ENCODE peak calls at places on chromosomes 13 and 19, in eight cellular contexts. H is NCI-H1417 treated with DMSO at 0.1 percent for 48 hours; J is SHP77; S is Peyer's patch; G is B cell; B is stimulated activated CD8-positive, alpha-beta memory T cell treated with anti-CD3 and anti-CD28 coated beads, Interleukin-4, amount 100 ng/mL, for 1 hour; P is activated T-helper 1 cell treated with anti-CD3 and anti-CD28 coated beads, Interleukin-12 subunit alpha, Interleukin-12 subunit beta, Interleukin-2, Interleukin-4 antibody, amounts not matched to agents 30 ng/mL and 10 ng/mL and 1 ng/mL, durations not matched to agents 14 hours and 24 hours and 36 hours; O is fibroblast of pulmonary artery. T is an unnamed sample.

GRCh38 chr19:480016-480855 is 16.1 kb upstream of the MADCAM1 start:
- DNase-seq in H (no peak), J (peak), S (peak), G (no peak), B (no peak), P (no peak), O (peak), T (no peak)

GRCh38 chr19:54179921-54180452 is 7.0 kb upstream of the TMC4 start:
- DNase-seq in H (peak), J (no peak), S (peak), G (no peak), B (no peak), P (no peak), O (peak), T (no peak)

GRCh38 chr13:93872948-93873347 is 606.5 kb downstream of the DCT start:
- DNase-seq in H (no peak), J (no peak), S (no peak), G (no peak), B (no peak), P (no peak), O (no peak), T (no peak)

GRCh38 chr13:109737606-109738005 is 48.8 kb downstream of the IRS2 start:
- DNase-seq in H (no peak), J (no peak), S (no peak), G (no peak), B (no peak), P (no peak), O (no peak), T (no peak)

GRCh38 chr19:55305491-55305890 is 19.6 kb downstream of the TMEM150B start:
- DNase-seq in H (no peak), J (peak), S (no peak), G (peak), B (no peak), P (peak), O (peak), T (no peak)

GRCh38 chr19:18357041-18357440 is 16.6 kb downstream of the PGPEP1 start:
- DNase-seq in H (no peak), J (no peak), S (no peak), G (no peak), B (no peak), P (no peak), O (no peak), T (no peak)

GRCh38 chr19:33399745-33400681 is 26.5 kb downstream of the CEBPG start:
- DNase-seq in H (no peak), J (no peak), S (peak), G (no peak), B (no peak), P (no peak), O (no peak), T (no peak)

GRCh38 chr19:5340637-5341447 is at the start of gene PTPRS:
- DNase-seq in H (peak), J (peak), S (peak), G (peak), B (peak), P (peak), O (peak), T (no peak)

GRCh38 chr13:107778094-107778493 is 437.2 kb downstream of the LIG4 start:
- DNase-seq in H (no peak), J (no peak), S (no peak), G (no peak), B (no peak), P (no peak), O (no peak), T (no peak)

GRCh38 chr19:37551123-37551993 is 43.2 kb downstream of the ZNF571 start:
- DNase-seq in H (no peak), J (no peak), S (peak), G (peak), B (no peak), P (peak), O (peak), T (no peak)

GRCh38 chr19:17326595-17326966 is 8.1 kb downstream of the ANO8 start:
- DNase-seq in H (no peak), J (no peak), S (no peak), G (no peak), B (no peak), P (no peak), O (no peak), T (no peak)

GRCh38 chr13:72290962-72291681 is 424.1 kb upstream of the DACH1 start:
- DNase-seq in H (no peak), J (no peak), S (no peak), G (no peak), B (no peak), P (no peak), O (peak), T (no peak)

GRCh38 chr19:56270676-56271075 is 1.9 kb upstream of the EDDM13 start:
- DNase-seq in H (no peak), J (no peak), S (no peak), G (no peak), B (no peak), P (no peak), O (no peak), T (no peak)

GRCh38 chr19:7454998-7455397 is 33.8 kb downstream of the PEX11G start:
- DNase-seq in H (no peak), J (no peak), S (no peak), G (no peak), B (no peak), P (no peak), O (no peak), T (no peak)

GRCh38 chr13:94478913-94479312 is 569 bp downstream of the DCT start:
- DNase-seq in H (no peak), J (no peak), S (no peak), G (no peak), B (no peak), P (no peak), O (no peak), T (no peak)

GRCh38 chr19:1069009-1069779 is 2.2 kb downstream of the ARHGAP45 start:
- DNase-seq in H (no peak), J (no peak), S (no peak), G (peak), B (no peak), P (peak), O (no peak), T (no peak)

GRCh38 chr19:35908010-35908441 is at the start of gene TYROBP:
- DNase-seq in H (no peak), J (no peak), S (no peak), G (no peak), B (no peak), P (no peak), O (no peak), T (no peak)

GRCh38 chr13:34349091-34349722 is 531.3 kb downstream of the RFC3 start:
- DNase-seq in H (no peak), J (peak), S (no peak), G (no peak), B (no peak), P (no peak), O (peak), T (no peak)

GRCh38 chr19:10260141-10260584 is 8.1 kb downstream of the MRPL4 start:
- DNase-seq in H (no peak), J (no peak), S (no peak), G (no peak), B (no peak), P (peak), O (no peak), T (no peak)

GRCh38 chr19:10270616-10271394 is at the start of gene ICAM1:
- DNase-seq in H (no peak), J (peak), S (peak), G (peak), B (peak), P (peak), O (peak), T (no peak)

GRCh38 chr13:110047511-110047910 is 259.4 kb downstream of the COL4A1 start:
- DNase-seq in H (no peak), J (peak), S (no peak), G (no peak), B (no peak), P (no peak), O (peak), T (no peak)

GRCh38 chr13:53198017-53198416 is 169.4 kb downstream of the OLFM4 start:
- DNase-seq in H (peak), J (peak), S (no peak), G (no peak), B (no peak), P (no peak), O (no peak), T (peak)

GRCh38 chr19:53772943-53773342 is 51.2 kb downstream of the NLRP12 start:
- DNase-seq in H (no peak), J (peak), S (no peak), G (peak), B (peak), P (peak), O (peak), T (peak)

GRCh38 chr19:55257461-55258411 is 1.1 kb downstream of the PPP6R1 start:
- DNase-seq in H (no peak), J (no peak), S (peak), G (no peak), B (no peak), P (peak), O (peak), T (no peak)

GRCh38 chr19:10068205-10068604 is 17.9 kb upstream of the SHFL start:
- DNase-seq in H (no peak), J (no peak), S (no peak), G (no peak), B (no peak), P (no peak), O (no peak), T (no peak)

GRCh38 chr13:25911020-25911419 is 140.8 kb downstream of the SHISA2 start:
- DNase-seq in H (peak), J (no peak), S (no peak), G (no peak), B (no peak), P (no peak), O (no peak), T (peak)

GRCh38 chr13:44191504-44192171 is 182.0 kb upstream of the SERP2 start:
- DNase-seq in H (no peak), J (peak), S (no peak), G (no peak), B (no peak), P (peak), O (peak), T (no peak)

GRCh38 chr19:3725640-3726310 is 17.6 kb downstream of the TJP3 start:
- DNase-seq in H (peak), J (no peak), S (peak), G (no peak), B (no peak), P (no peak), O (no peak), T (no peak)

GRCh38 chr13:90089051-90089450 is 1258.4 kb upstream of the MIR17HG start:
- DNase-seq in H (no peak), J (no peak), S (no peak), G (no peak), B (no peak), P (no peak), O (no peak), T (no peak)

GRCh38 chr13:110566201-110566600 is 4.7 kb upstream of the RAB20 start:
- DNase-seq in H (no peak), J (no peak), S (no peak), G (no peak), B (no peak), P (no peak), O (no peak), T (no peak)

GRCh38 chr13:24270639-24271131 is 38.7 kb upstream of the C1QTNF9 start:
- DNase-seq in H (no peak), J (peak), S (peak), G (peak), B (no peak), P (peak), O (peak), T (no peak)

GRCh38 chr13:66222127-66222526 is 1008.0 kb downstream of the PCDH9 start:
- DNase-seq in H (no peak), J (no peak), S (no peak), G (no peak), B (no peak), P (no peak), O (no peak), T (no peak)

GRCh38 chr19:55113570-55114039 is 3.8 kb downstream of the PPP1R12C start:
- DNase-seq in H (no peak), J (no peak), S (peak), G (no peak), B (no peak), P (no peak), O (peak), T (no peak)

GRCh38 chr13:114064516-114065140 is 67.8 kb downstream of the RASA3 start:
- DNase-seq in H (no peak), J (peak), S (no peak), G (no peak), B (no peak), P (no peak), O (peak), T (no peak)